ENCODE peak calls at places on chromosomes 12 and 14, in six cellular contexts. T is GM23338, L is transverse colon, B is HCT116, R is spleen, Y is left ventricle myocardium inferior. Z is an unnamed sample. For H3K4me1, the result is how much of the 10 kb centered on the place peaks cover.

GRCh38 chr12:25781223-25781622 is 177.3 kb upstream of the RASSF8 start:
- DNase-seq in T (no peak), Y (no peak), L (no peak), B (no peak), R (no peak), Z (no peak)

GRCh38 chr12:11067514-11067913 is 5.4 kb upstream of the TAS2R46 start:
- DNase-seq in Y (no peak), L (peak), R (no peak), T (no peak), B (no peak), Z (peak)

GRCh38 chr12:101764393-101764792 is 25.1 kb upstream of the SYCP3 start:
- DNase-seq in L (no peak), T (no peak), R (no peak), Y (no peak), B (no peak), Z (no peak)

GRCh38 chr12:75747572-75747995 is 236.2 kb upstream of the KRR1 start:
- DNase-seq in T (no peak), R (no peak), B (no peak), L (no peak), Y (no peak), Z (no peak)

GRCh38 chr12:103955811-103956514 is 9.7 kb upstream of the TDG start:
- DNase-seq in B (no peak), R (no peak), Y (no peak), L (no peak), T (no peak), Z (no peak)

GRCh38 chr12:64616221-64616620 is 5.9 kb downstream of the RASSF3 start:
- DNase-seq in T (no peak), R (no peak), B (no peak), Y (no peak), L (no peak), Z (no peak)

GRCh38 chr12:27272375-27273028 is 28.4 kb downstream of the STK38L start:
- DNase-seq in R (no peak), L (no peak), B (no peak), T (no peak), Y (no peak), Z (no peak)

GRCh38 chr12:76085159-76085868 is 829 bp upstream of the NAP1L1 start:
- DNase-seq in B (no peak), Y (no peak), T (no peak), R (no peak), L (no peak), Z (no peak)

GRCh38 chr12:30974746-30975500 is 48.4 kb downstream of the TSPAN11 start:
- DNase-seq in T (no peak), B (no peak), Y (no peak), L (no peak), R (no peak), Z (peak)

GRCh38 chr12:24226745-24227350 is 277.4 kb upstream of the SOX5 start:
- DNase-seq in L (no peak), B (no peak), R (no peak), T (no peak), Y (no peak), Z (peak)

GRCh38 chr12:129063600-129063999 is 210.3 kb downstream of the GLT1D1 start:
- DNase-seq in R (no peak), L (no peak), T (no peak), B (no peak), Y (no peak), Z (no peak)

GRCh38 chr12:106648736-106649135 is 65.9 kb downstream of the RFX4 start:
- DNase-seq in B (no peak), T (no peak), Y (no peak), R (no peak), L (no peak), Z (no peak)

GRCh38 chr12:66164349-66164821 is 5.4 kb downstream of the TMBIM4 start:
- DNase-seq in R (no peak), B (no peak), L (no peak), Y (no peak), T (no peak), Z (no peak)

GRCh38 chr12:71439613-71440392 is at the start of gene LGR5:
- DNase-seq in Y (peak), L (peak), T (peak), R (peak), B (no peak), Z (peak)

GRCh38 chr12:95532851-95533250 is 18.4 kb downstream of the USP44 start:
- DNase-seq in B (no peak), Y (no peak), T (no peak), L (no peak), R (no peak), Z (no peak)

GRCh38 chr14:90616313-90616712 is 199.9 kb downstream of the TTC7B start:
- DNase-seq in Y (no peak), L (no peak), R (no peak), T (no peak), B (no peak), Z (no peak)

GRCh38 chr14:90614696-90615260 is 201.5 kb downstream of the TTC7B start:
- DNase-seq in L (no peak), Y (no peak), R (no peak), B (no peak), T (no peak), Z (no peak)

GRCh38 chr14:90613997-90614396 is 202.2 kb downstream of the TTC7B start:
- DNase-seq in B (no peak), Y (no peak), T (no peak), L (no peak), R (no peak), Z (no peak)

GRCh38 chr14:90616881-90617280 is 199.3 kb downstream of the TTC7B start:
- DNase-seq in B (no peak), Y (no peak), T (no peak), L (no peak), R (no peak), Z (no peak)

GRCh38 chr14:90615444-90616095 is 200.7 kb downstream of the TTC7B start:
- DNase-seq in L (no peak), R (no peak), T (no peak), B (no peak), Y (no peak), Z (no peak)
- H3K4me1 ChIP-seq in L (under half), R (under half), T (under half), B (under half), Y (half or more), Z (under half)

DNA sequence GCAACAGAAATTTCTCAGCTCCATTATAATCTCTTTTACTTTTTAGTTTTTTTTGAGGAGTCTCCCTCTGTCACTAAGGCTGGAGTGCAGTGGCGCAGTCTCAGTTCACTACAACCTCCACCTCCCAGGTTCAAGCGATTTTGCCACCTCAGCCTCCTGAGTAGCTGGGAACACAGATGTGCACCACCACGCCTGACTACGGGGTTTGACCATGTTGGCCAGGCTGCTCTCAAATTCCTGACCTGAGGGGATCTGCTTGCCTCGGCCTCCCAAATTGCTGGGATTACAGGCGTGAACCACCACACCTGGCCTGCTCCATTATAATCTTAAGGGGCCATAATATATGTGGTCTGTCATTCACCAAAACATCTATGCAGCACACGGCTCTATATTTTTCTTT is 23.4 kb downstream of the HNRNPC start:
- DNase-seq in Y (no peak), T (no peak), L (no peak), B (no peak), R (no peak), Z (no peak)
- H3K27ac ChIP-seq in Y (peak), T (peak), L (no peak), B (no peak), R (no peak), Z (no peak)

GRCh38 chr12:89468017-89468416 is 56.6 kb downstream of the GALNT4 start:
- DNase-seq in Y (no peak), L (no peak), T (no peak), R (no peak), B (no peak), Z (no peak)

GRCh38 chr12:89461649-89462612 is 62.7 kb downstream of the GALNT4 start:
- DNase-seq in L (no peak), R (no peak), Y (no peak), T (peak), B (peak), Z (no peak)

GRCh38 chr12:89461190-89461589 is 63.4 kb downstream of the GALNT4 start:
- DNase-seq in T (no peak), B (no peak), Y (no peak), L (no peak), R (no peak), Z (no peak)

GRCh38 chr12:89468648-89469326 is 55.8 kb downstream of the GALNT4 start:
- DNase-seq in B (no peak), L (no peak), R (no peak), Y (no peak), T (no peak), Z (no peak)

GRCh38 chr12:89464974-89465592 is 59.5 kb downstream of the GALNT4 start:
- DNase-seq in R (no peak), B (no peak), T (no peak), L (no peak), Y (no peak), Z (no peak)
- H3K4me1 ChIP-seq in R (under half), B (under half), T (under half), L (under half), Y (under half), Z (under half)

GRCh38 chr12:98085360-98085759 is 430.0 kb upstream of the TMPO start:
- DNase-seq in B (no peak), R (no peak), T (no peak), Y (no peak), L (no peak), Z (no peak)

GRCh38 chr12:98084391-98084790 is 431.0 kb upstream of the TMPO start:
- DNase-seq in L (no peak), Y (no peak), R (no peak), B (no peak), T (no peak), Z (no peak)

GRCh38 chr12:98084950-98085349 is 430.4 kb upstream of the TMPO start:
- DNase-seq in B (no peak), T (peak), Y (no peak), L (no peak), R (no peak), Z (no peak)
- H3K27ac ChIP-seq in B (no peak), T (no peak), Y (no peak), L (no peak), R (no peak), Z (no peak)

DNA sequence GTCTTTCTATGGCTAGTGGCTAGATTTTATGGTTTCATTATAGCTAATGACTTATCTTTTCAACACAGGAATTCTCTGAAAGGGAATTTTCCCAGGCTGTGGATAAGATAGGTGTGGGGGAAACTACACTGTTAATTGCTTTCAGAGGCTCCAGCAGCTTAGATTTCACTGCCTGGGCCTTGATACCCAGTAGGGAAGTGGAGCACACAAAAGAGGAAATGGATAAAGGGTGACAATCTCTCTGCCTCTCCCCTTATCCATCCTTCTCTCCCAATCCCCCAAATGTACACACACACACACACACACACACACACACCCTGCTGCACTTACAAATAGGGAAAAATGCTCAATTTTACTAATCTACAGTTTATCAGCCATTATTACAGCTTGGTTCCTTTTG is 19.1 kb downstream of the SIX4 start:
- DNase-seq in L (no peak), R (no peak), B (no peak), Y (no peak), T (no peak), Z (no peak)
- H3K4me1 ChIP-seq in L (under half), R (under half), B (under half), Y (under half), T (under half), Z (under half)

DNA sequence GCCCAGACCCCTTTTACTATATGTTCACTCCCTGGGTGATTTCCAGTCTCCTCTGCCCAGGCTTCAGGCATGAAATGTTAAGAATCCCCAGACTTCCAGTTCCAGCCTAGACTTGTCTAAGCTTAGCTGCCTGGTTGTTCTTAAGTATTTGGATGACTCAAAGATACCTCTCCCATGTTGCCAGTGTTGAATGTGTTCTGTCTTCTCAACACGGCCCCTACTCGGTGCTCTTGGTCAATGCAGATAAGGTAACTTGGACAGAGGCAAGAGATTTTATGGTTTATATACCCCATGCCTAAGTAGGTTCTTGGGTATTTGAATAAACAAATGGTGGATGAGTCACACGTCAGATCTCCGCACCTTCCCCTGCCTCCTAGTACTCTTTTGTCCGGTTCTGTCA is 13.6 kb downstream of the PIWIL1 start:
- DNase-seq in T (no peak), R (no peak), L (no peak), B (no peak), Y (no peak), Z (no peak)
- H3K27ac ChIP-seq in T (no peak), R (no peak), L (no peak), B (no peak), Y (no peak), Z (no peak)

GRCh38 chr14:94656043-94656442 is 43.9 kb downstream of the SERPINA3 start:
- DNase-seq in T (no peak), R (no peak), B (no peak), Y (no peak), L (no peak), Z (no peak)
- H3K4me1 ChIP-seq in T (under half), R (under half), B (under half), Y (under half), L (under half), Z (under half)

GRCh38 chr14:99644723-99645544 is at the start of gene HHIPL1:
- DNase-seq in T (peak), B (no peak), Y (peak), L (no peak), R (no peak), Z (no peak)
- H3K27ac ChIP-seq in T (no peak), B (no peak), Y (peak), L (no peak), R (no peak), Z (no peak)

DNA sequence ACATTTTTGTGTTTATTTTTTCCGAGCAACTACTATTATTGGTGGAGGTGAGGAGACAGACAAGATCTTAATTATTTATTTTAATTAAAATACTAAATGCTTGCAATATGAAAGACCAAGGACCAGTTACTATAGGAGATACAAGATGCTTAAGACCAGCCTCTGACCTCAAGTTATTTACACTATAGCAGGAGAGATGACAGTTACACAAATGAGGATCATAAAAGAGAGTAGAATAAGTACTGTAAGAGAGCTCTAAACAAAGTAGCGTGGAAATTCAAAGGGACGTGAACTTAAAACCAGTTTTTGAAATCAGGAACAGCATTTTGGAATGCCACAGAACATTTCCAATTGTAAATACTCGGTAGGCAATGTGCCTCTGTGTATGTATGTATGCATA is 128.0 kb upstream of the ATF1 start:
- DNase-seq in L (no peak), R (no peak), Y (no peak), B (no peak), T (no peak), Z (no peak)
- H3K4me1 ChIP-seq in L (under half), R (half or more), Y (half or more), B (under half), T (under half), Z (under half)

DNA sequence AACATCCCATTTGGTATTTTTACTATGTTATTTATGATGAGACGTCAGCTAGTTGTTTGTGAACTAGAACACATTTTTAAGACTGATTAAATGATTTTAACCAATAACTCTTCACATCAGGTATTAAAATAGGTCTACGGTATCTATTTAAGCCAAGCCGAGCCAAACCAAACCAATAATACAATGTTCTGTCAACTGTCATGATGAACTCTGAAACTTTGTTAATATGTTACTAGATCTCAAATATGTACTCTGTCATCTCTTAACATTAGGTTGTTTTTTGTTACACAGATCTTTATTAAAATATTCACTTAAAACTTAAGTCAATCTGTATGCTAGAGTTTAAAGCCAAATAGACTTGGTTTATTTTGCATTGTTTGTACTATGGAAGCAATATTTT is 1.0 kb downstream of the ART4 start:
- DNase-seq in T (no peak), L (no peak), R (no peak), B (no peak), Y (no peak), Z (no peak)
- H3K27ac ChIP-seq in T (no peak), L (peak), R (peak), B (no peak), Y (peak), Z (no peak)